ENCODE peak calls at places on chromosome 7, in eight cellular contexts. D is ELR; I is activated CD8-positive, alpha-beta memory T cell treated with anti-CD3 and anti-CD28 coated beads for 48 hours; V is nucleus accumbens; C is choroid plexus epithelial cell; R is NCI-H1092 treated with DMSO at 0.1 percent for 48 hours; B is GM12865; A is stimulated activated naive CD8-positive, alpha-beta T cell treated with anti-CD3 and anti-CD28 coated beads, Interleukin-15, Interleukin-2, amounts not matched to agents 100 U/mL and 50 U/mL, for 24 hours. L is an unnamed sample.
A peak's percentile ranks its signal among the peaks of the same experiment; 100 is the strongest.

GRCh38 chr7:40937879-40938278 is 765.0 kb downstream of the INHBA start:
- DNase-seq in A (no peak), I (no peak), B (no peak), C (no peak), R (no peak), D (no peak), V (no peak), L (no peak)

GRCh38 chr7:43647772-43648643 is 65.1 kb downstream of the STK17A start:
- DNase-seq in I (no peak), D (peak; percentile 99), R (peak; percentile 94), A (peak; percentile 52), B (peak; percentile 82), C (peak; percentile 98), V (peak; percentile 78), L (peak; percentile 64)

GRCh38 chr7:102933763-102934162 is 21.0 kb downstream of the LRRC17 start:
- DNase-seq in V (no peak), I (no peak), B (no peak), C (peak; percentile 97), D (peak; percentile 90), R (no peak), A (no peak), L (no peak)

GRCh38 chr7:123772652-123773051 is 23.8 kb upstream of the WASL start:
- DNase-seq in B (no peak), I (no peak), C (no peak), R (no peak), V (no peak), A (no peak), D (no peak), L (no peak)

GRCh38 chr7:80726731-80727130 is 88.3 kb downstream of the CD36 start:
- DNase-seq in B (no peak), A (no peak), I (no peak), V (no peak), R (no peak), C (no peak), D (no peak), L (no peak)

GRCh38 chr7:152341039-152341913 is 94.5 kb downstream of the KMT2C start:
- DNase-seq in V (no peak), R (peak; percentile 36), C (peak; percentile 88), I (no peak), D (peak; percentile 66), B (peak; percentile 59), A (no peak), L (peak; percentile 28)

GRCh38 chr7:99325597-99326407 is at the start of gene ARPC1A:
- DNase-seq in A (peak; percentile 93), B (peak; percentile 96), D (peak; percentile 92), C (peak; percentile 97), V (peak; percentile 79), R (peak; percentile 95), I (peak; percentile 92), L (peak; percentile 96)

GRCh38 chr7:144474800-144475521 is 71.5 kb upstream of the NOBOX start:
- DNase-seq in R (no peak), I (no peak), B (no peak), V (no peak), A (no peak), D (no peak), C (no peak), L (no peak)

GRCh38 chr7:139776486-139777303 is 1.1 kb downstream of the HIPK2 start:
- DNase-seq in A (peak; percentile 30), I (no peak), D (peak; percentile 56), C (peak; percentile 76), V (no peak), B (peak; percentile 56), R (peak; percentile 77), L (peak; percentile 62)

GRCh38 chr7:93720106-93720505 is 145.6 kb upstream of the CALCR start:
- DNase-seq in C (peak; percentile 32), R (no peak), I (no peak), B (no peak), V (no peak), A (no peak), D (no peak), L (no peak)

GRCh38 chr7:64618785-64619456 is 47.0 kb upstream of the ZNF107 start:
- DNase-seq in V (no peak), A (no peak), C (peak; percentile 69), I (no peak), B (peak; percentile 41), R (peak; percentile 63), D (peak; percentile 55), L (peak; percentile 84)

GRCh38 chr7:91692800-91693199 is 187.7 kb downstream of the MTERF1 start:
- DNase-seq in B (no peak), D (no peak), R (no peak), V (no peak), C (peak; percentile 32), I (no peak), A (no peak), L (no peak)